ENCODE peak calls at places on chromosomes 1 and 21, in eight cellular contexts. One of them, this sample, is unnamed.

GRCh38 chr1:151705739-151706463 is 10.7 kb downstream of the CELF3 start:
- DNase-seq in endothelial cell: no peak
- DNase-seq in activated CD4-positive, alpha-beta memory T cell treated with anti-CD3 and anti-CD28 coated beads, Interleukin-2, amount 10 ng/mL, durations not matched to agents 7 days and 5 days: no peak
- DNase-seq in CD4-positive, CD25-positive, alpha-beta regulatory T cell: no peak
- DNase-seq in epithelial cell of prostate: no peak
- DNase-seq in CMK: no peak
- DNase-seq in stimulated activated CD8-positive, alpha-beta memory T cell treated with anti-CD3 and anti-CD28 coated beads, Interleukin-4, amount 100 ng/mL, for 24 hours: no peak
- DNase-seq in thoracic aorta: no peak
- DNase-seq in this sample: no peak

GRCh38 chr1:235920596-235921375 is 54.1 kb upstream of the LYST start:
- DNase-seq in endothelial cell: no peak
- DNase-seq in activated CD4-positive, alpha-beta memory T cell treated with anti-CD3 and anti-CD28 coated beads, Interleukin-2, amount 10 ng/mL, durations not matched to agents 7 days and 5 days: no peak
- DNase-seq in CD4-positive, CD25-positive, alpha-beta regulatory T cell: no peak
- DNase-seq in epithelial cell of prostate: no peak
- DNase-seq in CMK: no peak
- DNase-seq in stimulated activated CD8-positive, alpha-beta memory T cell treated with anti-CD3 and anti-CD28 coated beads, Interleukin-4, amount 100 ng/mL, for 24 hours: no peak
- DNase-seq in thoracic aorta: no peak
- DNase-seq in this sample: no peak

GRCh38 chr1:231601775-231602674 is 24.6 kb upstream of the DISC1 start:
- DNase-seq in endothelial cell: no peak
- DNase-seq in activated CD4-positive, alpha-beta memory T cell treated with anti-CD3 and anti-CD28 coated beads, Interleukin-2, amount 10 ng/mL, durations not matched to agents 7 days and 5 days: no peak
- DNase-seq in CD4-positive, CD25-positive, alpha-beta regulatory T cell: no peak
- DNase-seq in epithelial cell of prostate: no peak
- DNase-seq in CMK: no peak
- DNase-seq in stimulated activated CD8-positive, alpha-beta memory T cell treated with anti-CD3 and anti-CD28 coated beads, Interleukin-4, amount 100 ng/mL, for 24 hours: no peak
- DNase-seq in thoracic aorta: no peak
- DNase-seq in this sample: no peak

GRCh38 chr1:153919879-153920852 is 2.6 kb downstream of the GATAD2B start:
- DNase-seq in endothelial cell: no peak
- DNase-seq in activated CD4-positive, alpha-beta memory T cell treated with anti-CD3 and anti-CD28 coated beads, Interleukin-2, amount 10 ng/mL, durations not matched to agents 7 days and 5 days: peak
- DNase-seq in CD4-positive, CD25-positive, alpha-beta regulatory T cell: no peak
- DNase-seq in epithelial cell of prostate: no peak
- DNase-seq in CMK: no peak
- DNase-seq in stimulated activated CD8-positive, alpha-beta memory T cell treated with anti-CD3 and anti-CD28 coated beads, Interleukin-4, amount 100 ng/mL, for 24 hours: no peak
- DNase-seq in thoracic aorta: no peak
- DNase-seq in this sample: no peak

GRCh38 chr1:64187646-64188045 is 15.8 kb upstream of the UBE2U start:
- DNase-seq in endothelial cell: no peak
- DNase-seq in activated CD4-positive, alpha-beta memory T cell treated with anti-CD3 and anti-CD28 coated beads, Interleukin-2, amount 10 ng/mL, durations not matched to agents 7 days and 5 days: no peak
- DNase-seq in CD4-positive, CD25-positive, alpha-beta regulatory T cell: no peak
- DNase-seq in epithelial cell of prostate: no peak
- DNase-seq in CMK: no peak
- DNase-seq in stimulated activated CD8-positive, alpha-beta memory T cell treated with anti-CD3 and anti-CD28 coated beads, Interleukin-4, amount 100 ng/mL, for 24 hours: no peak
- DNase-seq in thoracic aorta: no peak
- DNase-seq in this sample: no peak

GRCh38 chr1:89085781-89086180 is 20.8 kb upstream of the GBP1 start:
- DNase-seq in endothelial cell: no peak
- DNase-seq in activated CD4-positive, alpha-beta memory T cell treated with anti-CD3 and anti-CD28 coated beads, Interleukin-2, amount 10 ng/mL, durations not matched to agents 7 days and 5 days: peak
- DNase-seq in CD4-positive, CD25-positive, alpha-beta regulatory T cell: peak
- DNase-seq in epithelial cell of prostate: no peak
- DNase-seq in CMK: peak
- DNase-seq in stimulated activated CD8-positive, alpha-beta memory T cell treated with anti-CD3 and anti-CD28 coated beads, Interleukin-4, amount 100 ng/mL, for 24 hours: no peak
- DNase-seq in thoracic aorta: no peak
- DNase-seq in this sample: no peak

GRCh38 chr1:227449727-227450420 is 113.5 kb upstream of the ZNF678 start:
- DNase-seq in endothelial cell: no peak
- DNase-seq in activated CD4-positive, alpha-beta memory T cell treated with anti-CD3 and anti-CD28 coated beads, Interleukin-2, amount 10 ng/mL, durations not matched to agents 7 days and 5 days: no peak
- DNase-seq in CD4-positive, CD25-positive, alpha-beta regulatory T cell: no peak
- DNase-seq in epithelial cell of prostate: no peak
- DNase-seq in CMK: no peak
- DNase-seq in stimulated activated CD8-positive, alpha-beta memory T cell treated with anti-CD3 and anti-CD28 coated beads, Interleukin-4, amount 100 ng/mL, for 24 hours: no peak
- DNase-seq in thoracic aorta: no peak
- DNase-seq in this sample: no peak

GRCh38 chr21:36695671-36696389 is 3.1 kb upstream of the SIM2 start:
- DNase-seq in endothelial cell: peak
- DNase-seq in activated CD4-positive, alpha-beta memory T cell treated with anti-CD3 and anti-CD28 coated beads, Interleukin-2, amount 10 ng/mL, durations not matched to agents 7 days and 5 days: no peak
- DNase-seq in CD4-positive, CD25-positive, alpha-beta regulatory T cell: no peak
- DNase-seq in epithelial cell of prostate: no peak
- DNase-seq in CMK: no peak
- DNase-seq in stimulated activated CD8-positive, alpha-beta memory T cell treated with anti-CD3 and anti-CD28 coated beads, Interleukin-4, amount 100 ng/mL, for 24 hours: no peak
- DNase-seq in thoracic aorta: no peak
- DNase-seq in this sample: no peak

GRCh38 chr1:68085752-68086151 is 35.3 kb upstream of the DIRAS3 start:
- DNase-seq in endothelial cell: no peak
- DNase-seq in activated CD4-positive, alpha-beta memory T cell treated with anti-CD3 and anti-CD28 coated beads, Interleukin-2, amount 10 ng/mL, durations not matched to agents 7 days and 5 days: no peak
- DNase-seq in CD4-positive, CD25-positive, alpha-beta regulatory T cell: no peak
- DNase-seq in epithelial cell of prostate: no peak
- DNase-seq in CMK: no peak
- DNase-seq in stimulated activated CD8-positive, alpha-beta memory T cell treated with anti-CD3 and anti-CD28 coated beads, Interleukin-4, amount 100 ng/mL, for 24 hours: no peak
- DNase-seq in thoracic aorta: no peak
- DNase-seq in this sample: no peak

GRCh38 chr21:39696196-39696595 is 48.8 kb upstream of the IGSF5 start:
- DNase-seq in endothelial cell: no peak
- DNase-seq in activated CD4-positive, alpha-beta memory T cell treated with anti-CD3 and anti-CD28 coated beads, Interleukin-2, amount 10 ng/mL, durations not matched to agents 7 days and 5 days: no peak
- DNase-seq in CD4-positive, CD25-positive, alpha-beta regulatory T cell: no peak
- DNase-seq in epithelial cell of prostate: no peak
- DNase-seq in CMK: no peak
- DNase-seq in stimulated activated CD8-positive, alpha-beta memory T cell treated with anti-CD3 and anti-CD28 coated beads, Interleukin-4, amount 100 ng/mL, for 24 hours: no peak
- DNase-seq in thoracic aorta: no peak
- DNase-seq in this sample: no peak